ENCODE peak calls at places on chromosomes 12 and 14, in five cellular contexts. One of them, this sample, is unnamed.

GRCh38 chr14:38205949-38206665 is 1.6 kb upstream of the SSTR1 start:
- DNase-seq in HepG2: no peak
- DNase-seq in H1: no peak
- DNase-seq in GM12878: no peak
- DNase-seq in HEK293T: no peak
- DNase-seq in this sample: no peak

GRCh38 chr12:127245009-127245408 is 1022.0 kb upstream of the TMEM132C start:
- DNase-seq in H1: no peak
- DNase-seq in HepG2: no peak
- DNase-seq in GM12878: no peak
- DNase-seq in HEK293T: no peak
- DNase-seq in this sample: no peak

GRCh38 chr12:95600567-95600966 is 49.3 kb upstream of the USP44 start:
- DNase-seq in H1: no peak
- DNase-seq in HEK293T: no peak
- DNase-seq in HepG2: no peak
- DNase-seq in GM12878: no peak
- DNase-seq in this sample: no peak

GRCh38 chr12:4958697-4959375 is 49.1 kb downstream of the KCNA1 start:
- DNase-seq in HepG2: no peak
- DNase-seq in GM12878: no peak
- DNase-seq in H1: no peak
- DNase-seq in HEK293T: no peak
- DNase-seq in this sample: no peak

GRCh38 chr12:53726342-53726741 is 910 bp downstream of the CALCOCO1 start:
- DNase-seq in GM12878: no peak
- DNase-seq in HepG2: peak
- DNase-seq in H1: no peak
- DNase-seq in HEK293T: no peak
- DNase-seq in this sample: no peak

GRCh38 chr12:108048686-108049085 is 80.4 kb upstream of the WSCD2 start:
- DNase-seq in HEK293T: no peak
- DNase-seq in HepG2: no peak
- DNase-seq in GM12878: no peak
- DNase-seq in H1: no peak
- DNase-seq in this sample: no peak

GRCh38 chr12:28222081-28222700 is 31.9 kb downstream of the CCDC91 start:
- DNase-seq in H1: no peak
- DNase-seq in HEK293T: no peak
- DNase-seq in HepG2: no peak
- DNase-seq in GM12878: no peak
- DNase-seq in this sample: no peak

GRCh38 chr12:32431025-32431424 is 31.7 kb downstream of the FGD4 start:
- DNase-seq in HepG2: no peak
- DNase-seq in HEK293T: no peak
- DNase-seq in GM12878: no peak
- DNase-seq in H1: no peak
- DNase-seq in this sample: no peak

GRCh38 chr14:58746261-58746660 is 108.5 kb downstream of the DACT1 start:
- DNase-seq in GM12878: no peak
- DNase-seq in HepG2: no peak
- DNase-seq in H1: no peak
- DNase-seq in HEK293T: no peak
- DNase-seq in this sample: no peak

GRCh38 chr12:68998036-68998435 is 65.1 kb upstream of the CPM start:
- DNase-seq in HepG2: no peak
- DNase-seq in GM12878: no peak
- DNase-seq in HEK293T: no peak
- DNase-seq in H1: no peak
- DNase-seq in this sample: no peak

GRCh38 chr12:104450700-104451099 is 6.0 kb upstream of the CHST11 start:
- DNase-seq in GM12878: no peak
- DNase-seq in HEK293T: no peak
- DNase-seq in HepG2: no peak
- DNase-seq in H1: no peak
- DNase-seq in this sample: no peak

GRCh38 chr12:104452046-104452445 is 4.7 kb upstream of the CHST11 start:
- DNase-seq in H1: no peak
- DNase-seq in HEK293T: no peak
- DNase-seq in HepG2: no peak
- DNase-seq in GM12878: no peak
- DNase-seq in this sample: no peak

GRCh38 chr12:104454997-104455396 is 1.8 kb upstream of the CHST11 start:
- DNase-seq in GM12878: no peak
- DNase-seq in HepG2: no peak
- DNase-seq in HEK293T: no peak
- DNase-seq in H1: no peak
- DNase-seq in this sample: no peak

GRCh38 chr12:104455594-104456416 is 943 bp upstream of the CHST11 start:
- DNase-seq in GM12878: no peak
- DNase-seq in HepG2: no peak
- DNase-seq in HEK293T: no peak
- DNase-seq in H1: no peak
- DNase-seq in this sample: no peak

GRCh38 chr12:104453133-104453532 is 3.6 kb upstream of the CHST11 start:
- DNase-seq in HepG2: no peak
- DNase-seq in HEK293T: no peak
- DNase-seq in GM12878: no peak
- DNase-seq in H1: no peak
- DNase-seq in this sample: no peak
- TF ChIP-seq SUZ12 in HepG2: no peak
- TF ChIP-seq SUZ12 in HEK293T: no peak
- TF ChIP-seq SUZ12 in GM12878: no peak
- TF ChIP-seq SUZ12 in H1: no peak
- TF ChIP-seq SUZ12 in this sample: no peak

DNA sequence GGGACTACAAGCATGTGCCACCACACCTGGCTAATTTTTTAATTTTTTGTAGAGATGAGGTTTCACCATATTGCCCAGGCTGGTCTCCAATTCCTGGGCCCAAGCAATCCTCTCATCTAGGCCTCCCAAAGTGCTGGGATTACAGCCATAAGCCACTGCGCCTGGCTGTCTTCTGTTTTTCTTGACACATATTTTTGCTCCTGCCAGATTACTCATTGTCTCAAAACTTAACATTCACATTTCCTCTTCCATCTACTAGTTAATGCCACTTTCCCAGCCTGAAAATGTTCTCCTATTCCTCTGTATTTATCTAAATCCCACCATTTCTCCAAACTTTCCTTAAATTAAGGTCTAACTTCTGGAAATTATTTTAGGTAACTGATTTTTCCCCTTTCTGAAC is 36.2 kb upstream of the KCNH3 start:
- DNase-seq in HepG2: no peak
- DNase-seq in GM12878: no peak
- DNase-seq in H1: no peak
- DNase-seq in HEK293T: no peak
- DNase-seq in this sample: no peak
- TF ChIP-seq SUZ12 in HepG2: no peak
- TF ChIP-seq SUZ12 in GM12878: no peak
- TF ChIP-seq SUZ12 in H1: no peak
- TF ChIP-seq SUZ12 in HEK293T: no peak
- TF ChIP-seq SUZ12 in this sample: no peak

DNA sequence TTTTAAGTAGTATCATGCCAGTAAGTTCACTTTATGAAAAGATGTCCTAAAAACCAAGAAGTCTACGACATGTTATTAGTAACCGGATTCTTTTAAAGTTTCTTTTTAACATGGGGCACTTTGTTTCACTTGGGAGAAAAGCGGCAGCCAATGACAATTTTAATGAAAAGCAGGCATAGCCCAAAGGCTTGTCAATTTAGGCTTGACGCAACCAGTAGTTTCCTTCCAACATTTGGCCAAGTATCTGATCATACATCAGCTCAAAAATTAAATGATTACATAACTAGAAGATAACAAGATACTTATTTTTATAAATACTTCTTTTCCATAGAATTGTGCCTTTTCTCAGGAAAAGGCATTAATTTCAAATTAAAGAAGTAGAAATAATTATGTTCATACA is 112.8 kb downstream of the TXNDC16 start:
- DNase-seq in H1: no peak
- DNase-seq in GM12878: no peak
- DNase-seq in HEK293T: no peak
- DNase-seq in HepG2: no peak
- DNase-seq in this sample: no peak
- TF ChIP-seq SUZ12 in H1: no peak
- TF ChIP-seq SUZ12 in GM12878: no peak
- TF ChIP-seq SUZ12 in HEK293T: no peak
- TF ChIP-seq SUZ12 in HepG2: no peak
- TF ChIP-seq SUZ12 in this sample: no peak

DNA sequence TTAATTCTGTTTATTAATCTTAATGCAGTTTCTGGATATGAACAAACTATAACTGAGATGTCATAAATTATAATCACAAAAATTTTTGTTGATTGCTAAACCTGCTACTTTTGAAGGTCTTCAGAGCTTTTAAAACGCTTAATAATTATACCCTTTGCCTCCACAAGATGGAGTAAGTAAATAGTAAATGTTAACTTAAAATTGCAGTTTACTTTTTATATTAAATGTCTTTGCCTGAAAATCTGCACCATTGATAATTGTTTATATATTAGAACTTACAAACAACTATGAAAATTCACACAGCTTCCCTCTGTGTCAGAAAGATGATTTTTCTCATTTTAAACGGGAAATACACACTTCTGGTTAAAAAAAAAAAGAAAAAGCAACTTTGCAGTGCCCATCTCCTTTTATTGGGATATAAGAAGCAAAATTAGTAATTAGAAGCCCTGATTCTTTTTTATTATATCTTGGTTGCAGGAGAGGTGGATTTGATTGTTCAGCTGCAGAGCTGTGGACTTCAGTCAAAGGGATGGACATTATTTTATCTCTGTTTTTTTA is 35.6 kb downstream of the SCFD1 start:
- DNase-seq in GM12878: no peak
- DNase-seq in HepG2: peak
- DNase-seq in H1: no peak
- DNase-seq in HEK293T: no peak
- DNase-seq in this sample: no peak
- TF ChIP-seq SUZ12 in GM12878: no peak
- TF ChIP-seq SUZ12 in HepG2: no peak
- TF ChIP-seq SUZ12 in H1: no peak
- TF ChIP-seq SUZ12 in HEK293T: no peak
- TF ChIP-seq SUZ12 in this sample: no peak

GRCh38 chr12:110505332-110505731 is 3.2 kb downstream of the RAD9B start:
- DNase-seq in HepG2: no peak
- DNase-seq in H1: no peak
- DNase-seq in HEK293T: no peak
- DNase-seq in GM12878: no peak
- DNase-seq in this sample: no peak

GRCh38 chr12:110502449-110502738 is 263 bp downstream of the RAD9B start:
- DNase-seq in GM12878: no peak
- DNase-seq in H1: no peak
- DNase-seq in HEK293T: no peak
- DNase-seq in HepG2: no peak
- DNase-seq in this sample: no peak

GRCh38 chr12:110513842-110514241 is 11.7 kb downstream of the RAD9B start:
- DNase-seq in GM12878: no peak
- DNase-seq in HEK293T: no peak
- DNase-seq in H1: no peak
- DNase-seq in HepG2: no peak
- DNase-seq in this sample: no peak

GRCh38 chr12:110503432-110503831 is 1.3 kb downstream of the RAD9B start:
- DNase-seq in HEK293T: no peak
- DNase-seq in HepG2: no peak
- DNase-seq in H1: no peak
- DNase-seq in GM12878: no peak
- DNase-seq in this sample: no peak

DNA sequence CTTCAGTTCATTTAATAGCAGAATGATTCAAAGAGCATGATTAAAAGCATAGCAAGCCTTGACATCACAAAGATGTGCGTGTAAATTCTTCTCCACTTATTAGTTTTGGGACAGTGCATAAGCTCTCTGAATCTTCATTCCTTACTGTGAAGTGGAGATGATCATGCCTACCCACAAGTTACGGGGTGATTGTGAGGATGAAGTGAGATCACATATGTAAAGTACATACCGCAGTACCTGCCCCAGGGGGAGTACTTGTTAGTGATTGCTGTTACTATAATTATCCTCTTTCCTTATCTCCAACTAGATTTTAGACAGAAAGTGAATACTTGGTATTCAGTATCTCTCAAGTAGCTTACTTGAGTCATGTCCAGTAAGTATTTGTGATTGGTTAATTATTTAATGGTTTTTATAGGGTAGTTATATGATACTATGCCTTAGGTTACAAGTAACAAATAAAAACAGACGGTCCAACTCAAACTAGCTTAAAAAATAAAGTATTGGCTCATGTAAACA is 6.0 kb downstream of the RAD9B start:
- DNase-seq in HepG2: no peak
- DNase-seq in HEK293T: no peak
- DNase-seq in H1: no peak
- DNase-seq in GM12878: no peak
- DNase-seq in this sample: no peak
- TF ChIP-seq SUZ12 in HepG2: no peak
- TF ChIP-seq SUZ12 in HEK293T: no peak
- TF ChIP-seq SUZ12 in H1: no peak
- TF ChIP-seq SUZ12 in GM12878: no peak
- TF ChIP-seq SUZ12 in this sample: no peak

GRCh38 chr12:26092706-26093105 is 32.1 kb downstream of the BHLHE41 start:
- DNase-seq in HepG2: no peak
- DNase-seq in H1: no peak
- DNase-seq in GM12878: no peak
- DNase-seq in HEK293T: no peak
- DNase-seq in this sample: no peak

GRCh38 chr12:26090853-26091510 is 33.9 kb downstream of the BHLHE41 start:
- DNase-seq in H1: no peak
- DNase-seq in HepG2: peak
- DNase-seq in GM12878: no peak
- DNase-seq in HEK293T: no peak
- DNase-seq in this sample: no peak

GRCh38 chr12:26091837-26092236 is 33.0 kb downstream of the BHLHE41 start:
- DNase-seq in H1: no peak
- DNase-seq in HepG2: no peak
- DNase-seq in GM12878: no peak
- DNase-seq in HEK293T: no peak
- DNase-seq in this sample: no peak

DNA sequence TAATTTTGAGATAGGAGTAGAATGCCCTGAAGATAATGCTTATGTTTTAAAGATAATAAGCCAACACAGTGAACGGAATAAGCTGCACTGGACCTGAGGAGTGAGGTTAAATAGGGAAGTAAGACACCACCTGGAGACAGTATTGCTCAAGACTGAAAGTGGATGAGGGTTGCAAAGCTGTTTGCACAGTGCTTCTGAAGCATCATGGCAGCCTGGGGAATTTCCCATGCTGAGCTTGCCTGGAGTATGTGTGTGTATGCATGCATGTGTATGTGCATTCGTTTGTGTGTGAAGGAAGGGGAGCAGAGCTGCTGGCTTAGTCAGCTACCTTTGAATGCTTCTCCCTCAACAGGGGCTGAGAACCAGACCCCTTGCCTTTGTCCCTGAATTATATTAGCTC is 35.8 kb downstream of the BHLHE41 start:
- DNase-seq in GM12878: peak
- DNase-seq in H1: no peak
- DNase-seq in HepG2: no peak
- DNase-seq in HEK293T: no peak
- DNase-seq in this sample: no peak
- TF ChIP-seq SUZ12 in GM12878: no peak
- TF ChIP-seq SUZ12 in H1: no peak
- TF ChIP-seq SUZ12 in HepG2: no peak
- TF ChIP-seq SUZ12 in HEK293T: no peak
- TF ChIP-seq SUZ12 in this sample: no peak